ENCODE peak calls at places on chromosomes 1 and 21, in seven cellular contexts. One of them, this sample, is unnamed.

GRCh38 chr21:42654179-42654912 is 925 bp downstream of the PDE9A start:
- DNase-seq in H1: peak; percentile 62
- DNase-seq in HCT116: no peak
- DNase-seq in K562: no peak
- DNase-seq in endothelial cell of umbilical vein: no peak
- DNase-seq in GM12878: no peak
- DNase-seq in A549: peak; percentile 26
- DNase-seq in this sample: peak; percentile 78

GRCh38 chr1:146001734-146002133 is 5.4 kb upstream of the TXNIP start:
- DNase-seq in endothelial cell of umbilical vein: no peak
- DNase-seq in K562: no peak
- DNase-seq in HCT116: no peak
- DNase-seq in A549: no peak
- DNase-seq in GM12878: no peak
- DNase-seq in H1: no peak
- DNase-seq in this sample: no peak

GRCh38 chr1:178619523-178619922 is 105.5 kb upstream of the RALGPS2 start:
- DNase-seq in K562: no peak
- DNase-seq in A549: no peak
- DNase-seq in GM12878: no peak
- DNase-seq in HCT116: no peak
- DNase-seq in H1: no peak
- DNase-seq in endothelial cell of umbilical vein: no peak
- DNase-seq in this sample: no peak

GRCh38 chr1:167697667-167698141 is 24.1 kb upstream of the MPZL1 start:
- DNase-seq in HCT116: no peak
- DNase-seq in A549: no peak
- DNase-seq in K562: no peak
- DNase-seq in endothelial cell of umbilical vein: no peak
- DNase-seq in H1: no peak
- DNase-seq in GM12878: no peak
- DNase-seq in this sample: no peak

GRCh38 chr1:230282157-230282556 is 144.0 kb downstream of the PGBD5 start:
- DNase-seq in endothelial cell of umbilical vein: peak; percentile 75
- DNase-seq in GM12878: no peak
- DNase-seq in K562: no peak
- DNase-seq in HCT116: no peak
- DNase-seq in H1: no peak
- DNase-seq in A549: no peak
- DNase-seq in this sample: no peak

GRCh38 chr21:23968008-23968407 is 1639.3 kb downstream of the MRPL39 start:
- DNase-seq in GM12878: no peak
- DNase-seq in HCT116: no peak
- DNase-seq in H1: no peak
- DNase-seq in A549: no peak
- DNase-seq in endothelial cell of umbilical vein: no peak
- DNase-seq in K562: no peak
- DNase-seq in this sample: no peak

GRCh38 chr1:166969074-166969677 is 6.2 kb downstream of the ILDR2 start:
- DNase-seq in GM12878: peak; percentile 24
- DNase-seq in endothelial cell of umbilical vein: no peak
- DNase-seq in A549: no peak
- DNase-seq in H1: no peak
- DNase-seq in HCT116: no peak
- DNase-seq in K562: no peak
- DNase-seq in this sample: no peak

GRCh38 chr1:63653971-63654370 is 60.8 kb downstream of the PGM1 start:
- DNase-seq in K562: no peak
- DNase-seq in endothelial cell of umbilical vein: no peak
- DNase-seq in H1: no peak
- DNase-seq in GM12878: no peak
- DNase-seq in HCT116: no peak
- DNase-seq in A549: no peak
- DNase-seq in this sample: no peak

GRCh38 chr1:156571261-156571958 is 955 bp downstream of the IQGAP3 start:
- DNase-seq in endothelial cell of umbilical vein: peak; percentile 83
- DNase-seq in GM12878: no peak
- DNase-seq in H1: no peak
- DNase-seq in HCT116: no peak
- DNase-seq in A549: peak; percentile 55
- DNase-seq in K562: no peak
- DNase-seq in this sample: peak; percentile 41

GRCh38 chr1:216914974-216915373 is 191.7 kb upstream of the ESRRG start:
- DNase-seq in HCT116: no peak
- DNase-seq in endothelial cell of umbilical vein: no peak
- DNase-seq in GM12878: no peak
- DNase-seq in H1: no peak
- DNase-seq in A549: no peak
- DNase-seq in K562: no peak
- DNase-seq in this sample: peak; percentile 41

GRCh38 chr1:44903261-44903660 is 60.2 kb upstream of the PTCH2 start:
- DNase-seq in endothelial cell of umbilical vein: no peak
- DNase-seq in HCT116: no peak
- DNase-seq in A549: no peak
- DNase-seq in H1: no peak
- DNase-seq in GM12878: no peak
- DNase-seq in K562: no peak
- DNase-seq in this sample: no peak

GRCh38 chr1:211217392-211217791 is 41.8 kb upstream of the RCOR3 start:
- DNase-seq in A549: no peak
- DNase-seq in endothelial cell of umbilical vein: no peak
- DNase-seq in HCT116: no peak
- DNase-seq in H1: no peak
- DNase-seq in GM12878: no peak
- DNase-seq in K562: no peak
- DNase-seq in this sample: no peak

GRCh38 chr1:995665-996633 is 3.9 kb downstream of the HES4 start:
- DNase-seq in HCT116: no peak
- DNase-seq in endothelial cell of umbilical vein: no peak
- DNase-seq in GM12878: no peak
- DNase-seq in A549: peak; percentile 46
- DNase-seq in H1: no peak
- DNase-seq in K562: peak; percentile 16
- DNase-seq in this sample: no peak

GRCh38 chr1:172885976-172886375 is 164.8 kb downstream of the TNFSF18 start:
- DNase-seq in GM12878: no peak
- DNase-seq in H1: no peak
- DNase-seq in K562: no peak
- DNase-seq in A549: no peak
- DNase-seq in endothelial cell of umbilical vein: no peak
- DNase-seq in HCT116: peak; percentile 91
- DNase-seq in this sample: no peak

GRCh38 chr1:90579212-90579802 is 137.8 kb downstream of the BARHL2 start:
- DNase-seq in GM12878: no peak
- DNase-seq in endothelial cell of umbilical vein: peak; percentile 51
- DNase-seq in A549: peak; percentile 27
- DNase-seq in HCT116: peak; percentile 43
- DNase-seq in K562: peak; percentile 58
- DNase-seq in H1: no peak
- DNase-seq in this sample: peak; percentile 39

GRCh38 chr1:242425232-242425631 is 99.3 kb downstream of the PLD5 start:
- DNase-seq in H1: no peak
- DNase-seq in A549: peak; percentile 41
- DNase-seq in GM12878: no peak
- DNase-seq in endothelial cell of umbilical vein: no peak
- DNase-seq in HCT116: peak; percentile 15
- DNase-seq in K562: no peak
- DNase-seq in this sample: peak; percentile 34

GRCh38 chr21:45736705-45737484 is 93.4 kb downstream of the PCBP3 start:
- DNase-seq in GM12878: no peak
- DNase-seq in endothelial cell of umbilical vein: no peak
- DNase-seq in K562: no peak
- DNase-seq in A549: no peak
- DNase-seq in H1: no peak
- DNase-seq in HCT116: no peak
- DNase-seq in this sample: no peak

GRCh38 chr1:35536551-35537162 is 20.5 kb downstream of the KIAA0319L start:
- DNase-seq in endothelial cell of umbilical vein: no peak
- DNase-seq in H1: no peak
- DNase-seq in GM12878: no peak
- DNase-seq in K562: no peak
- DNase-seq in A549: no peak
- DNase-seq in HCT116: no peak
- DNase-seq in this sample: no peak

GRCh38 chr1:35539073-35539823 is 18.0 kb downstream of the KIAA0319L start:
- DNase-seq in GM12878: peak; percentile 75
- DNase-seq in A549: no peak
- DNase-seq in HCT116: no peak
- DNase-seq in endothelial cell of umbilical vein: no peak
- DNase-seq in K562: no peak
- DNase-seq in H1: no peak
- DNase-seq in this sample: peak; percentile 31

GRCh38 chr1:35535243-35535642 is 22.0 kb downstream of the KIAA0319L start:
- DNase-seq in HCT116: no peak
- DNase-seq in GM12878: no peak
- DNase-seq in endothelial cell of umbilical vein: no peak
- DNase-seq in K562: no peak
- DNase-seq in A549: no peak
- DNase-seq in H1: no peak
- DNase-seq in this sample: no peak

GRCh38 chr1:35537788-35538187 is 19.4 kb downstream of the KIAA0319L start:
- DNase-seq in H1: no peak
- DNase-seq in HCT116: no peak
- DNase-seq in K562: no peak
- DNase-seq in GM12878: no peak
- DNase-seq in endothelial cell of umbilical vein: no peak
- DNase-seq in A549: no peak
- DNase-seq in this sample: no peak

DNA sequence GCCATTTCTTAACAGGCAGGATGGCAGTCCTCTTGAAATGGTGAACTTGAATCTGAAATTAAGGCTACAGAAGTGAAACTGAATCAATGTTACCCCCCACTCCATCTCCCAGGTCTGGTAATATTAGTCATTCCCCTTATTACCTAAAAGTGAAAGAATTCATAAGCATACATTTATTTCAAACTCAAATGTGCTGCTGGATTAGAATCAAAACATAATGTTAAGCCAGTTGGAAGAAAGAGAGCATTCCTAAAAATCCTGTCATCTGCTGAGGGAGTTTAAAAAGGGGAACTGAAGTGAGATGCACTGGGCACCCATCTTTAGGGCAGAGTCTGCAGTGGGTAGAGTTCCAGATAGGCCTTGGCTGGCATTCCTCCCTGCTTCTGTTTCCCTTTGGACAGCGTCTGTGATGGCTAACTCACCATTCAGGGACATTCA is 17.4 kb downstream of the KIAA0319L start:
- DNase-seq in A549: no peak
- DNase-seq in GM12878: peak; percentile 60
- DNase-seq in endothelial cell of umbilical vein: no peak
- DNase-seq in HCT116: no peak
- DNase-seq in H1: no peak
- DNase-seq in K562: no peak
- DNase-seq in this sample: peak; percentile 9
- TF ChIP-seq MAX in A549: no peak
- TF ChIP-seq MAX in GM12878: no peak
- TF ChIP-seq MAX in endothelial cell of umbilical vein: no peak
- TF ChIP-seq MAX in HCT116: no peak
- TF ChIP-seq MAX in H1: no peak
- TF ChIP-seq MAX in K562: no peak
- TF ChIP-seq MAX in this sample: no peak

DNA sequence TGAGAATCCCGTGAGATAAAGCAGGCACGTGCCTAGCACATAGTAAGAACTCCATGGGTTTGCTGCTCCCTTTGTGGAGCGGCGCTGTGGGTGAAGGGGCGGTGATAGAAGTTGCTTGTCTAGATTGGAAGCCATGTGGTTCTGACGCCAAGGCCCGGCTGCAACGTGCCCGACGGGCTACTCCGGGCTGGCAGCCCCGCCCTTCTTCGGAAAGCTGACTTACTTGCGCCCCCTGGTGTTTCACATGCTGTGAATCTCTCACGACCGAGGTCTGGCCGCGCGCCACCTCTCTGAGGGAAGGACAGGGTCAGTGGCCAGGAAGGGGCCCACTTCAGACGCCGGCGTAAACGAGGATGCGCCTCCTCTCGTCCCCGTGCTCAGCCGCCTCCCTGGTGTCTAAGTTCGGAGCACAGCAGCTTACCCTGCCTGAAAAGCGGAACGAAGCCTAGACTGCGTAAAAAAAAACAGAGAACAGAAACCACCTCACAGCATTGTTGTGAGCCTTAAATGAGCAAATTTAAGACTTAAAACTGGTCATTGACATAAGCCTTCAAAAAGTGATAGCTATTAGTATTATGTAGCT is 42.6 kb upstream of the WNT2B start:
- DNase-seq in H1: peak; percentile 98
- DNase-seq in HCT116: peak; percentile 82
- DNase-seq in K562: peak; percentile 91
- DNase-seq in A549: peak; percentile 88
- DNase-seq in endothelial cell of umbilical vein: peak; percentile 97
- DNase-seq in GM12878: peak; percentile 95
- DNase-seq in this sample: peak; percentile 92
- TF ChIP-seq POLR2A in H1: peak; percentile 60
- TF ChIP-seq POLR2A in HCT116: no peak
- TF ChIP-seq POLR2A in K562: no peak
- TF ChIP-seq POLR2A in A549: no peak
- TF ChIP-seq POLR2A in endothelial cell of umbilical vein: peak; percentile 71
- TF ChIP-seq POLR2A in GM12878: peak; percentile 61
- TF ChIP-seq POLR2A in this sample: no peak

GRCh38 chr1:114112775-114113174 is 40.9 kb downstream of the SYT6 start:
- DNase-seq in HCT116: no peak
- DNase-seq in GM12878: no peak
- DNase-seq in K562: no peak
- DNase-seq in A549: peak; percentile 31
- DNase-seq in H1: no peak
- DNase-seq in endothelial cell of umbilical vein: no peak
- DNase-seq in this sample: no peak
- TF ChIP-seq MAX in HCT116: no peak
- TF ChIP-seq MAX in GM12878: no peak
- TF ChIP-seq MAX in K562: no peak
- TF ChIP-seq MAX in A549: no peak
- TF ChIP-seq MAX in H1: no peak
- TF ChIP-seq MAX in endothelial cell of umbilical vein: no peak
- TF ChIP-seq MAX in this sample: no peak

GRCh38 chr1:95069711-95070093 is 3.0 kb downstream of the ALG14 start:
- DNase-seq in K562: no peak
- DNase-seq in endothelial cell of umbilical vein: no peak
- DNase-seq in GM12878: no peak
- DNase-seq in HCT116: no peak
- DNase-seq in H1: no peak
- DNase-seq in A549: no peak
- DNase-seq in this sample: no peak

GRCh38 chr1:95072117-95072516 is 634 bp downstream of the ALG14 start:
- DNase-seq in H1: no peak
- DNase-seq in A549: no peak
- DNase-seq in HCT116: no peak
- DNase-seq in endothelial cell of umbilical vein: no peak
- DNase-seq in K562: no peak
- DNase-seq in GM12878: no peak
- DNase-seq in this sample: no peak

GRCh38 chr1:95071539-95071938 is 1.2 kb downstream of the ALG14 start:
- DNase-seq in A549: no peak
- DNase-seq in H1: no peak
- DNase-seq in HCT116: no peak
- DNase-seq in K562: no peak
- DNase-seq in GM12878: no peak
- DNase-seq in endothelial cell of umbilical vein: no peak
- DNase-seq in this sample: no peak

GRCh38 chr1:95073446-95073845 is 695 bp upstream of the ALG14 start:
- DNase-seq in GM12878: no peak
- DNase-seq in A549: no peak
- DNase-seq in H1: no peak
- DNase-seq in HCT116: no peak
- DNase-seq in K562: no peak
- DNase-seq in endothelial cell of umbilical vein: no peak
- DNase-seq in this sample: peak; percentile 4

GRCh38 chr1:95072532-95073419 is at the start of gene ALG14:
- DNase-seq in H1: peak; percentile 90
- DNase-seq in K562: peak; percentile 86
- DNase-seq in HCT116: peak; percentile 94
- DNase-seq in endothelial cell of umbilical vein: peak; percentile 97
- DNase-seq in GM12878: peak; percentile 91
- DNase-seq in A549: peak; percentile 95
- DNase-seq in this sample: peak; percentile 93
- TF ChIP-seq POLR2A in H1: no peak
- TF ChIP-seq POLR2A in K562: peak; percentile 83
- TF ChIP-seq POLR2A in HCT116: peak; percentile 74
- TF ChIP-seq POLR2A in endothelial cell of umbilical vein: peak; percentile 69
- TF ChIP-seq POLR2A in GM12878: peak; percentile 71
- TF ChIP-seq POLR2A in A549: peak; percentile 56
- TF ChIP-seq POLR2A in this sample: peak; percentile 37